ENCODE peak calls at places on chromosomes 13 and 19, in five cellular contexts. K, H, Q, Y and N are unnamed samples.

GRCh38 chr13:79749985-79750551 is 269.1 kb downstream of the NDFIP2 start:
- DNase-seq in K (no peak), H (peak), Q (no peak), Y (no peak), N (peak)

GRCh38 chr13:113238542-113238941 is 29.1 kb downstream of the CUL4A start:
- DNase-seq in K (no peak), H (no peak), Q (no peak), Y (no peak), N (no peak)

GRCh38 chr13:29196409-29197074 is 376.4 kb downstream of the MTUS2 start:
- DNase-seq in K (no peak), H (no peak), Q (no peak), Y (no peak), N (no peak)

GRCh38 chr19:17020380-17020779 is 6.2 kb downstream of the CPAMD8 start:
- DNase-seq in K (no peak), H (no peak), Q (no peak), Y (no peak), N (no peak)

GRCh38 chr19:5547881-5548280 is 19.9 kb downstream of the TINCR start:
- DNase-seq in K (no peak), H (peak), Q (no peak), Y (no peak), N (no peak)

GRCh38 chr13:31756346-31756745 is 17.0 kb downstream of the RXFP2 start:
- DNase-seq in K (no peak), H (peak), Q (no peak), Y (no peak), N (no peak)

GRCh38 chr19:17035842-17036424 is 9.3 kb upstream of the CPAMD8 start:
- DNase-seq in K (no peak), H (peak), Q (no peak), Y (no peak), N (no peak)

GRCh38 chr19:50549927-50550593 is 18.2 kb downstream of the LRRC4B start:
- DNase-seq in K (no peak), H (no peak), Q (no peak), Y (no peak), N (no peak)

GRCh38 chr19:543912-544608 is at the start of gene GZMM:
- DNase-seq in K (peak), H (no peak), Q (no peak), Y (no peak), N (no peak)

GRCh38 chr13:50631041-50631440 is 212.5 kb downstream of the DLEU7 start:
- DNase-seq in K (no peak), H (no peak), Q (no peak), Y (no peak), N (no peak)

GRCh38 chr19:18049390-18049789 is 37.3 kb downstream of the IL12RB1 start:
- DNase-seq in K (no peak), H (no peak), Q (no peak), Y (peak), N (no peak)

GRCh38 chr19:9018163-9018875 is 8.1 kb upstream of the MUC16 start:
- DNase-seq in K (no peak), H (peak), Q (no peak), Y (no peak), N (no peak)

GRCh38 chr13:96824110-96824509 is 170.2 kb downstream of the OXGR1 start:
- DNase-seq in K (no peak), H (no peak), Q (no peak), Y (no peak), N (no peak)

GRCh38 chr13:50911051-50911690 is 1.6 kb downstream of the RNASEH2B start:
- DNase-seq in K (no peak), H (no peak), Q (no peak), Y (no peak), N (no peak)

GRCh38 chr19:19553670-19554069 is 15.6 kb downstream of the CILP2 start:
- DNase-seq in K (no peak), H (no peak), Q (no peak), Y (no peak), N (no peak)

GRCh38 chr13:31970237-31970930 is 61.2 kb upstream of the FRY start:
- DNase-seq in K (no peak), H (no peak), Q (no peak), Y (no peak), N (no peak)

GRCh38 chr19:8370176-8371010 is 6.4 kb downstream of the ANGPTL4 start:
- DNase-seq in K (no peak), H (peak), Q (no peak), Y (no peak), N (no peak)

GRCh38 chr13:84431646-84432045 is 549.4 kb upstream of the SLITRK1 start:
- DNase-seq in K (no peak), H (peak), Q (no peak), Y (no peak), N (no peak)

GRCh38 chr13:59371229-59371628 is 792.5 kb downstream of the DIAPH3 start:
- DNase-seq in K (no peak), H (no peak), Q (no peak), Y (no peak), N (no peak)

GRCh38 chr13:50460366-50460765 is 383.1 kb downstream of the DLEU7 start:
- DNase-seq in K (no peak), H (no peak), Q (no peak), Y (no peak), N (no peak)

GRCh38 chr13:114249062-114249461 is 14.4 kb downstream of the CDC16 start:
- DNase-seq in K (no peak), H (no peak), Q (no peak), Y (no peak), N (no peak)

GRCh38 chr13:48902421-48902820 is 73.3 kb upstream of the FNDC3A start:
- DNase-seq in K (no peak), H (peak), Q (no peak), Y (no peak), N (no peak)

GRCh38 chr13:41780736-41781708 is 179.9 kb downstream of the VWA8 start:
- DNase-seq in K (no peak), H (peak), Q (no peak), Y (no peak), N (no peak)

GRCh38 chr13:50078512-50079277 is 63.5 kb downstream of the KCNRG start:
- DNase-seq in K (no peak), H (no peak), Q (no peak), Y (no peak), N (no peak)

GRCh38 chr13:28503182-28503980 is 8.5 kb upstream of the FLT1 start:
- DNase-seq in K (no peak), H (peak), Q (no peak), Y (no peak), N (no peak)

GRCh38 chr13:101231751-101232428 is 184.4 kb downstream of the NALCN start:
- DNase-seq in K (no peak), H (no peak), Q (no peak), Y (no peak), N (no peak)

GRCh38 chr19:6233051-6233826 is 46.5 kb downstream of the MLLT1 start:
- DNase-seq in K (no peak), H (no peak), Q (no peak), Y (no peak), N (no peak)

GRCh38 chr19:15178629-15179308 is 22.0 kb downstream of the NOTCH3 start:
- DNase-seq in K (no peak), H (no peak), Q (no peak), Y (no peak), N (no peak)

GRCh38 chr13:107457686-107458085 is 757.6 kb downstream of the LIG4 start:
- DNase-seq in K (no peak), H (no peak), Q (peak), Y (no peak), N (no peak)

GRCh38 chr13:46668302-46668720 is 115.3 kb downstream of the LRCH1 start:
- DNase-seq in K (no peak), H (no peak), Q (no peak), Y (no peak), N (no peak)

GRCh38 chr13:30479154-30479553 is 13.4 kb upstream of the HMGB1 start:
- DNase-seq in K (no peak), H (no peak), Q (no peak), Y (no peak), N (no peak)

GRCh38 chr13:114148521-114148855 is 16.1 kb upstream of the RASA3 start:
- DNase-seq in K (peak), H (no peak), Q (no peak), Y (no peak), N (no peak)

GRCh38 chr19:17358395-17358794 is 18.7 kb downstream of the PLVAP start:
- DNase-seq in K (no peak), H (no peak), Q (no peak), Y (no peak), N (no peak)

GRCh38 chr19:17090501-17091074 is 15.0 kb downstream of the MYO9B start:
- DNase-seq in K (peak), H (peak), Q (no peak), Y (no peak), N (no peak)

GRCh38 chr13:49086711-49087110 is 111.0 kb downstream of the FNDC3A start:
- DNase-seq in K (no peak), H (peak), Q (no peak), Y (no peak), N (no peak)

GRCh38 chr19:2507109-2507508 is 31.2 kb downstream of the GADD45B start:
- DNase-seq in K (no peak), H (peak), Q (peak), Y (no peak), N (no peak)